ENCODE peak calls at places on chromosomes 12 and 14, in five cellular contexts. B is iris pigment epithelial cell; K is effector memory CD4-positive, alpha-beta T cell; Y is activated CD4-positive, alpha-beta T cell treated with anti-CD3 and anti-CD28 coated beads, Interleukin-2, amount 50 U/mL, for 24 hours; A is HEK293T. L is an unnamed sample.

GRCh38 chr12:110531741-110532333 is 29.7 kb downstream of the RAD9B start:
- DNase-seq in Y (no peak), K (no peak), B (peak; percentile 53), A (no peak), L (no peak)

GRCh38 chr14:104447750-104448149 is 131.8 kb upstream of the C14orf180 start:
- DNase-seq in K (no peak), A (no peak), Y (no peak), B (no peak), L (no peak)

GRCh38 chr14:96225745-96226151 is 21.1 kb downstream of the BDKRB2 start:
- DNase-seq in A (peak; percentile 27), K (no peak), B (peak; percentile 17), Y (no peak), L (no peak)

GRCh38 chr12:108509806-108510205 is 5.3 kb upstream of the FICD start:
- DNase-seq in B (no peak), A (no peak), Y (no peak), K (no peak), L (no peak)

GRCh38 chr14:96192975-96193805 is 11.4 kb upstream of the BDKRB2 start:
- DNase-seq in Y (no peak), A (no peak), K (no peak), B (no peak), L (no peak)

GRCh38 chr12:22121224-22121623 is 75.2 kb downstream of the CMAS start:
- DNase-seq in B (no peak), A (no peak), K (peak; percentile 8), Y (no peak), L (no peak)

GRCh38 chr14:75196468-75196867 is 20.1 kb upstream of the TMED10 start:
- DNase-seq in A (no peak), B (no peak), Y (no peak), K (no peak), L (no peak)

GRCh38 chr12:49296034-49296835 is 1.3 kb downstream of the PRPH start:
- DNase-seq in B (no peak), K (peak; percentile 48), Y (peak; percentile 25), A (peak; percentile 88), L (no peak)

GRCh38 chr14:92724516-92725340 is 23.7 kb downstream of the LGMN start:
- DNase-seq in K (no peak), B (no peak), A (no peak), Y (no peak), L (no peak)

L was measured in omental fat pad.